ENCODE peak calls at places on chromosomes 7 and 10, in eight cellular contexts. F is endothelial cell of umbilical vein, H is sigmoid colon, T is ovary, G is breast epithelium, E is adrenal gland, R is tibial nerve, L is heart left ventricle. Z is an unnamed sample.

GRCh38 chr7:142646274-142646895 is 102.9 kb upstream of the PRSS1 start:
- DNase-seq in L (no peak), T (no peak), R (no peak), H (no peak), E (peak; percentile 61), G (no peak), F (no peak), Z (no peak)

GRCh38 chr7:80316811-80317210 is 182.2 kb downstream of the GNAI1 start:
- DNase-seq in T (no peak), G (no peak), R (no peak), L (no peak), E (no peak), F (peak; percentile 73), H (no peak), Z (no peak)

GRCh38 chr10:34372509-34372908 is 442.6 kb downstream of the PARD3 start:
- DNase-seq in E (no peak), L (no peak), R (no peak), F (no peak), G (no peak), T (no peak), H (no peak), Z (no peak)

GRCh38 chr10:95814011-95814727 is 58.2 kb downstream of the ENTPD1 start:
- DNase-seq in L (peak; percentile 50), H (no peak), E (peak; percentile 63), T (no peak), R (no peak), F (peak; percentile 76), G (no peak), Z (peak; percentile 26)

GRCh38 chr10:132545659-132546367 is 8.2 kb downstream of the INPP5A start:
- DNase-seq in T (peak; percentile 32), H (peak; percentile 64), F (no peak), R (no peak), E (no peak), L (no peak), G (no peak), Z (no peak)

GRCh38 chr7:100353685-100354330 is 4.1 kb upstream of the PILRB start:
- DNase-seq in L (no peak), R (no peak), H (peak; percentile 57), T (no peak), F (no peak), G (no peak), E (peak; percentile 46), Z (peak; percentile 12)

GRCh38 chr10:76286536-76286935 is 855.1 kb downstream of the LRMDA start:
- DNase-seq in F (no peak), R (no peak), L (no peak), G (no peak), E (no peak), H (no peak), T (no peak), Z (no peak)

GRCh38 chr10:103540722-103541121 is 47.2 kb downstream of the NEURL1 start:
- DNase-seq in G (no peak), L (no peak), E (peak; percentile 48), T (no peak), F (no peak), R (no peak), H (no peak), Z (peak; percentile 7)

GRCh38 chr7:13751771-13752170 is 237.7 kb downstream of the ETV1 start:
- DNase-seq in T (no peak), H (no peak), R (no peak), G (no peak), L (no peak), F (no peak), E (no peak), Z (no peak)

GRCh38 chr7:99752354-99752753 is 17.4 kb upstream of the CYP3A7 start:
- DNase-seq in E (peak; percentile 70), F (no peak), H (no peak), R (no peak), T (no peak), L (no peak), G (no peak), Z (no peak)

GRCh38 chr7:157300406-157300770 is 36.4 kb upstream of the DNAJB6 start:
- DNase-seq in F (no peak), L (no peak), R (no peak), T (no peak), H (no peak), G (no peak), E (no peak), Z (no peak)

GRCh38 chr10:130407052-130407451 is 270.9 kb downstream of the GLRX3 start:
- DNase-seq in F (no peak), G (no peak), R (no peak), H (no peak), E (no peak), T (no peak), L (no peak), Z (no peak)

GRCh38 chr7:2037805-2038635 is 194.7 kb downstream of the MAD1L1 start:
- DNase-seq in H (peak; percentile 53), R (no peak), T (peak; percentile 82), F (peak; percentile 44), G (no peak), E (peak; percentile 79), L (peak; percentile 44), Z (peak; percentile 69)

GRCh38 chr7:130895006-130895750 is 161.2 kb upstream of the KLF14 start:
- DNase-seq in T (no peak), G (no peak), R (no peak), F (no peak), H (no peak), E (no peak), L (no peak), Z (no peak)

GRCh38 chr7:117564627-117565026 is 84.8 kb downstream of the CFTR start:
- DNase-seq in G (no peak), T (no peak), R (no peak), H (no peak), E (no peak), L (no peak), F (no peak), Z (no peak)

GRCh38 chr10:124601016-124601415 is 139.4 kb downstream of the LHPP start:
- DNase-seq in R (no peak), T (peak; percentile 21), G (no peak), F (no peak), E (no peak), H (no peak), L (no peak), Z (no peak)

DNA sequence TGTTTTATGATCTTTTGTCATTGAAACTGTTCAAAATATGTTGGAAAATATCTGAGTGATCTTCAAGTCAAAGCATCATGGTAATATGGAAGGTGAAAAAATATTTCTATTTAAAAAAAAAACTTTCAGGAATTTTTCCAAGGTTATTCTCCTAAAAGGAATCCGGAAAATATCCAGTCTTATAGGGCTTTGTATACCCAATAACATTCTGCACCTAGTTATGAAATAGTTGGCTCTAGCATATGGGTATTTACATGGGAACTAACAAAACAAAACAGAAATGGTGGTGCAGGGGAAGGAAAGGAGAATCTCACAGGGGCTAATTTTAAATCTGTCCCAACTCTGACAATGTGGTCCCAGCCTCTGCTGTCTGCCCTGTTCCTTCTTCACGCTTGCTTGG is 167.1 kb upstream of the RHEB start:
- DNase-seq in G (no peak), H (no peak), F (no peak), R (no peak), T (no peak), L (no peak), E (no peak), Z (no peak)
- TF ChIP-seq POLR2A in G (no peak), H (no peak), F (no peak), R (no peak), T (no peak), L (no peak), E (no peak), Z (no peak)

DNA sequence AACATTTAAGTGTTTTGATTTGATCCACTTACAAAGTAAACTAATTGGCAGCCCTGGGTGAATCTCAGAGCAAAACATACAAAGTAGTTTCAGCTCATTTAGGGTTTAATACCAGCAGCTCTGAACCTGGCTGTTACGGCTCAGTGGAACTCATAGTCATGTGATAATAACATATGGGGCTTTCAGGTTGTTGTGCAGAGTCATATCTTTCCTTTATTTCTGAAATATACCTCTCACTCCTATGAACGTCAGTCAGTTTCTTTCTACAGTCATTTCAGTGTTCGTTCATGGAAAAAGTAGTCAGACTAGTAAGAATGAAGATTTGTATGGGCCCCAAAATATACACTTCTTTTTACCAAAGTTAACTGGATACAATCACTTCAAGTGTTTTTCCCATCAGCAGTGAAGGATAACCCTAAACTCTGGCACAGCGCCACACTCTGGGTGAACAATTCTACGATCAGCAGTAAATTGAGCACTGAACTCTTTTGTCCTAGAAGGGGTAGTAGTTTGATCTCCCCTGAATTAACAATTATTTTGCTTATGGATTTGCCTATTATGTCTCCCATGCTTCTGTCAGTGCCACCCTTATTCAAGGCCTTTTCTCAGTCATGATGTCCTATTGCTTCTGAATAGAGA is 218.6 kb downstream of the THSD7A start:
- DNase-seq in L (no peak), G (no peak), H (no peak), T (no peak), R (no peak), F (no peak), E (no peak), Z (no peak)
- H3K27me3 ChIP-seq in L (no peaks in the 10 kb centered on the region), G (no peaks in the 10 kb centered on the region), H (no peaks in the 10 kb centered on the region), T (no peaks in the 10 kb centered on the region), R (no peaks in the 10 kb centered on the region), F (no peaks in the 10 kb centered on the region), E (no peaks in the 10 kb centered on the region), Z (no peaks in the 10 kb centered on the region)

GRCh38 chr10:51897560-51897959 is 198.2 kb upstream of the CSTF2T start:
- DNase-seq in R (no peak), H (no peak), F (no peak), L (no peak), G (no peak), T (no peak), E (no peak), Z (no peak)

GRCh38 chr10:51900180-51900579 is 200.8 kb upstream of the CSTF2T start:
- DNase-seq in E (no peak), L (no peak), R (no peak), H (no peak), T (no peak), F (no peak), G (no peak), Z (no peak)

GRCh38 chr10:51895209-51895608 is 195.8 kb upstream of the CSTF2T start:
- DNase-seq in R (peak; percentile 59), G (no peak), E (peak; percentile 74), T (peak; percentile 71), F (no peak), H (peak; percentile 69), L (peak; percentile 48), Z (peak; percentile 57)

GRCh38 chr10:51894752-51895151 is 195.4 kb upstream of the CSTF2T start:
- DNase-seq in L (no peak), E (no peak), H (no peak), R (no peak), F (no peak), G (no peak), T (no peak), Z (no peak)

DNA sequence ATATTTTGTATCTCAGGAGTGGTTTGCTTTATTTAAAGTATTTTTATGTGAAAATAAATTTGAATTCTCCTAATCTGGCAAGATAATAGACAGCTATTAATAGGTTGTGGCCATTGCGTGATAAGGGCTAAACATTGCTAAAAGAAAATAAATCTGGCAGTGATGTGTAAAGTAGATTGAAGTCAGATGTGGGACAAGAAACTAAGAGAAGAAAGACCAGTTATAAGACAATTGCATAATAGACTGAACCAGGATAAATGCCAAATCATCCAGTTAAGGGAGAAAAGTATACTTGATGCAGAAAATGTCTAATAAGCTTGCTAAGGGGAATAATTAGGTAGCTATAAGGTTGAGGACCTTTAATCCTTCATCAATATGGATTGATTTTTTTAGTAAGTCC is 197.5 kb upstream of the CSTF2T start:
- DNase-seq in L (no peak), R (no peak), H (no peak), T (no peak), G (no peak), F (no peak), E (no peak), Z (no peak)
- H3K27ac ChIP-seq in L (peak overlapping the region; percentile 57), R (peak overlapping the region; percentile 70), H (no peak overlapping the region), T (no peak overlapping the region), G (no peak overlapping the region), F (no peak overlapping the region), E (no peak overlapping the region), Z (no peak overlapping the region)

GRCh38 chr10:21694646-21695045 is 160.6 kb downstream of the MLLT10 start:
- DNase-seq in G (no peak), R (no peak), F (no peak), T (peak; percentile 70), L (no peak), E (no peak), H (peak; percentile 67), Z (peak; percentile 49)
- TF ChIP-seq POLR2A in G (no peak), R (no peak), F (no peak), T (no peak), L (no peak), E (no peak), H (no peak), Z (no peak)